ENCODE peak calls at places on chromosomes 5 and 9, in seven cellular contexts. One of them, this sample, is unnamed.

GRCh38 chr9:120742951-120743416 is 28.7 kb upstream of the MEGF9 start:
- DNase-seq in kidney epithelial cell: peak
- DNase-seq in endothelial cell of umbilical vein: peak
- DNase-seq in stomach: no peak
- DNase-seq in GM12891: peak
- DNase-seq in GM03348: peak
- DNase-seq in DMS53: peak
- DNase-seq in this sample: peak

GRCh38 chr5:55538621-55539020 is 3.9 kb upstream of the PLPP1 start:
- DNase-seq in GM12891: no peak
- DNase-seq in stomach: no peak
- DNase-seq in endothelial cell of umbilical vein: no peak
- DNase-seq in DMS53: no peak
- DNase-seq in GM03348: no peak
- DNase-seq in kidney epithelial cell: no peak
- DNase-seq in this sample: no peak

GRCh38 chr9:86274821-86275643 is 7.3 kb downstream of the ISCA1 start:
- DNase-seq in GM12891: no peak
- DNase-seq in stomach: no peak
- DNase-seq in GM03348: no peak
- DNase-seq in DMS53: no peak
- DNase-seq in endothelial cell of umbilical vein: no peak
- DNase-seq in kidney epithelial cell: no peak
- DNase-seq in this sample: no peak

GRCh38 chr9:91734371-91734981 is 215.6 kb downstream of the ROR2 start:
- DNase-seq in GM03348: peak
- DNase-seq in endothelial cell of umbilical vein: peak
- DNase-seq in stomach: peak
- DNase-seq in GM12891: peak
- DNase-seq in DMS53: peak
- DNase-seq in kidney epithelial cell: no peak
- DNase-seq in this sample: no peak

GRCh38 chr9:128152781-128153116 is 3.5 kb downstream of the LCN2 start:
- DNase-seq in kidney epithelial cell: no peak
- DNase-seq in GM12891: no peak
- DNase-seq in GM03348: no peak
- DNase-seq in stomach: no peak
- DNase-seq in DMS53: no peak
- DNase-seq in endothelial cell of umbilical vein: no peak
- DNase-seq in this sample: no peak

GRCh38 chr9:105449081-105449480 is 1.2 kb downstream of the FSD1L start:
- DNase-seq in GM03348: no peak
- DNase-seq in kidney epithelial cell: no peak
- DNase-seq in DMS53: no peak
- DNase-seq in endothelial cell of umbilical vein: peak
- DNase-seq in GM12891: no peak
- DNase-seq in stomach: no peak
- DNase-seq in this sample: no peak

GRCh38 chr9:133741716-133742115 is 3.6 kb upstream of the SARDH start:
- DNase-seq in endothelial cell of umbilical vein: no peak
- DNase-seq in GM03348: no peak
- DNase-seq in GM12891: no peak
- DNase-seq in stomach: no peak
- DNase-seq in kidney epithelial cell: no peak
- DNase-seq in DMS53: no peak
- DNase-seq in this sample: no peak

GRCh38 chr5:133599044-133599443 is 13.3 kb downstream of the FSTL4 start:
- DNase-seq in kidney epithelial cell: no peak
- DNase-seq in DMS53: no peak
- DNase-seq in GM03348: no peak
- DNase-seq in endothelial cell of umbilical vein: no peak
- DNase-seq in stomach: no peak
- DNase-seq in GM12891: no peak
- DNase-seq in this sample: no peak

GRCh38 chr5:72985719-72986118 is 29.9 kb downstream of the FCHO2 start:
- DNase-seq in kidney epithelial cell: no peak
- DNase-seq in GM03348: no peak
- DNase-seq in DMS53: no peak
- DNase-seq in GM12891: no peak
- DNase-seq in endothelial cell of umbilical vein: no peak
- DNase-seq in stomach: no peak
- DNase-seq in this sample: no peak

GRCh38 chr5:180399931-180400330 is 46.8 kb upstream of the GFPT2 start:
- DNase-seq in endothelial cell of umbilical vein: no peak
- DNase-seq in stomach: no peak
- DNase-seq in GM03348: no peak
- DNase-seq in DMS53: no peak
- DNase-seq in GM12891: no peak
- DNase-seq in kidney epithelial cell: no peak
- DNase-seq in this sample: no peak

GRCh38 chr9:4424891-4425290 is 65.4 kb upstream of the SLC1A1 start:
- DNase-seq in GM12891: no peak
- DNase-seq in DMS53: no peak
- DNase-seq in kidney epithelial cell: no peak
- DNase-seq in GM03348: no peak
- DNase-seq in endothelial cell of umbilical vein: peak
- DNase-seq in stomach: no peak
- DNase-seq in this sample: no peak

GRCh38 chr9:14441976-14442651 is 128.2 kb upstream of the NFIB start:
- DNase-seq in GM03348: peak
- DNase-seq in DMS53: peak
- DNase-seq in stomach: no peak
- DNase-seq in endothelial cell of umbilical vein: no peak
- DNase-seq in GM12891: no peak
- DNase-seq in kidney epithelial cell: no peak
- DNase-seq in this sample: no peak

GRCh38 chr9:135376511-135377173 is 102.9 kb upstream of the PPP1R26 start:
- DNase-seq in stomach: no peak
- DNase-seq in DMS53: no peak
- DNase-seq in GM12891: no peak
- DNase-seq in GM03348: no peak
- DNase-seq in endothelial cell of umbilical vein: no peak
- DNase-seq in kidney epithelial cell: no peak
- DNase-seq in this sample: no peak

GRCh38 chr9:76619645-76620044 is 144.6 kb upstream of the PCA3 start:
- DNase-seq in GM03348: peak
- DNase-seq in stomach: no peak
- DNase-seq in DMS53: no peak
- DNase-seq in kidney epithelial cell: no peak
- DNase-seq in endothelial cell of umbilical vein: no peak
- DNase-seq in GM12891: no peak
- DNase-seq in this sample: no peak

GRCh38 chr9:133843751-133844373 is 105.7 kb upstream of the SARDH start:
- DNase-seq in endothelial cell of umbilical vein: peak
- DNase-seq in GM03348: no peak
- DNase-seq in DMS53: no peak
- DNase-seq in stomach: no peak
- DNase-seq in kidney epithelial cell: no peak
- DNase-seq in GM12891: no peak
- DNase-seq in this sample: no peak

GRCh38 chr5:16713386-16713928 is 96.7 kb upstream of the RETREG1 start:
- DNase-seq in DMS53: no peak
- DNase-seq in kidney epithelial cell: no peak
- DNase-seq in stomach: no peak
- DNase-seq in GM03348: peak
- DNase-seq in GM12891: no peak
- DNase-seq in endothelial cell of umbilical vein: peak
- DNase-seq in this sample: no peak

GRCh38 chr9:103152473-103152872 is 157.3 kb downstream of the CYLC2 start:
- DNase-seq in stomach: no peak
- DNase-seq in kidney epithelial cell: no peak
- DNase-seq in GM03348: no peak
- DNase-seq in DMS53: peak
- DNase-seq in endothelial cell of umbilical vein: no peak
- DNase-seq in GM12891: no peak
- DNase-seq in this sample: peak

GRCh38 chr5:116614603-116614920 is 39.9 kb upstream of the SEMA6A start:
- DNase-seq in GM03348: no peak
- DNase-seq in GM12891: no peak
- DNase-seq in kidney epithelial cell: peak
- DNase-seq in endothelial cell of umbilical vein: no peak
- DNase-seq in DMS53: peak
- DNase-seq in stomach: no peak
- DNase-seq in this sample: no peak

GRCh38 chr9:75889577-75889976 is 896 bp upstream of the PCSK5 start:
- DNase-seq in stomach: no peak
- DNase-seq in kidney epithelial cell: no peak
- DNase-seq in DMS53: peak
- DNase-seq in endothelial cell of umbilical vein: no peak
- DNase-seq in GM12891: no peak
- DNase-seq in GM03348: no peak
- DNase-seq in this sample: peak

GRCh38 chr5:176647870-176648466 is 684 bp downstream of the TSPAN17 start:
- DNase-seq in endothelial cell of umbilical vein: peak
- DNase-seq in GM03348: peak
- DNase-seq in DMS53: peak
- DNase-seq in stomach: peak
- DNase-seq in kidney epithelial cell: no peak
- DNase-seq in GM12891: no peak
- DNase-seq in this sample: no peak

GRCh38 chr9:8825600-8826147 is 1026.1 kb upstream of the DMAC1 start:
- DNase-seq in GM03348: no peak
- DNase-seq in GM12891: no peak
- DNase-seq in kidney epithelial cell: no peak
- DNase-seq in stomach: no peak
- DNase-seq in endothelial cell of umbilical vein: no peak
- DNase-seq in DMS53: no peak
- DNase-seq in this sample: no peak

GRCh38 chr9:100440071-100440470 is 13.1 kb downstream of the MSANTD3 start:
- DNase-seq in DMS53: no peak
- DNase-seq in GM12891: no peak
- DNase-seq in stomach: no peak
- DNase-seq in GM03348: peak
- DNase-seq in kidney epithelial cell: no peak
- DNase-seq in endothelial cell of umbilical vein: no peak
- DNase-seq in this sample: no peak

GRCh38 chr5:59069438-59070079 is 486.7 kb downstream of the RAB3C start:
- DNase-seq in endothelial cell of umbilical vein: peak
- DNase-seq in DMS53: peak
- DNase-seq in GM03348: peak
- DNase-seq in stomach: no peak
- DNase-seq in kidney epithelial cell: peak
- DNase-seq in GM12891: no peak
- DNase-seq in this sample: no peak

GRCh38 chr5:150503977-150504620 is 3.8 kb upstream of the NDST1 start:
- DNase-seq in GM03348: peak
- DNase-seq in DMS53: peak
- DNase-seq in stomach: peak
- DNase-seq in kidney epithelial cell: no peak
- DNase-seq in GM12891: no peak
- DNase-seq in endothelial cell of umbilical vein: peak
- DNase-seq in this sample: no peak

GRCh38 chr5:77643654-77644404 is 5.3 kb upstream of the OTP start:
- DNase-seq in GM12891: no peak
- DNase-seq in stomach: no peak
- DNase-seq in DMS53: peak
- DNase-seq in GM03348: no peak
- DNase-seq in endothelial cell of umbilical vein: no peak
- DNase-seq in kidney epithelial cell: no peak
- DNase-seq in this sample: no peak

GRCh38 chr5:91011029-91011428 is 372.1 kb downstream of the ARRDC3 start:
- DNase-seq in GM12891: no peak
- DNase-seq in stomach: no peak
- DNase-seq in endothelial cell of umbilical vein: no peak
- DNase-seq in GM03348: no peak
- DNase-seq in kidney epithelial cell: no peak
- DNase-seq in DMS53: peak
- DNase-seq in this sample: no peak

This sample was measured in Kasumi-1.